ENCODE peak calls at places on chromosomes 6 and 20, in seven cellular contexts. One of them, this sample, is unnamed.

GRCh38 chr6:82237013-82237412 is 10.5 kb downstream of the IBTK start:
- DNase-seq in lung: no peak
- DNase-seq in IMR-90: no peak
- DNase-seq in WTC11: no peak
- DNase-seq in NB4: no peak
- DNase-seq in coronary artery: no peak
- DNase-seq in neural crest cell: no peak
- DNase-seq in this sample: no peak

GRCh38 chr6:98272061-98272460 is 562.3 kb upstream of the POU3F2 start:
- DNase-seq in lung: no peak
- DNase-seq in WTC11: no peak
- DNase-seq in IMR-90: no peak
- DNase-seq in coronary artery: no peak
- DNase-seq in neural crest cell: no peak
- DNase-seq in NB4: no peak
- DNase-seq in this sample: no peak

GRCh38 chr20:47389867-47390347 is 33.4 kb upstream of the ZMYND8 start:
- DNase-seq in NB4: peak
- DNase-seq in lung: no peak
- DNase-seq in coronary artery: no peak
- DNase-seq in neural crest cell: no peak
- DNase-seq in WTC11: no peak
- DNase-seq in IMR-90: peak
- DNase-seq in this sample: no peak

GRCh38 chr6:129641344-129641743 is 68.6 kb downstream of the ARHGAP18 start:
- DNase-seq in WTC11: no peak
- DNase-seq in coronary artery: no peak
- DNase-seq in IMR-90: peak
- DNase-seq in lung: no peak
- DNase-seq in NB4: no peak
- DNase-seq in neural crest cell: no peak
- DNase-seq in this sample: no peak

GRCh38 chr6:36650848-36651247 is 27.7 kb upstream of the CDKN1A start:
- DNase-seq in WTC11: no peak
- DNase-seq in lung: no peak
- DNase-seq in neural crest cell: no peak
- DNase-seq in NB4: peak
- DNase-seq in IMR-90: no peak
- DNase-seq in coronary artery: no peak
- DNase-seq in this sample: no peak

GRCh38 chr20:5608448-5609161 is 141.6 kb upstream of the SHLD1 start:
- DNase-seq in IMR-90: peak
- DNase-seq in lung: no peak
- DNase-seq in neural crest cell: no peak
- DNase-seq in NB4: peak
- DNase-seq in WTC11: no peak
- DNase-seq in coronary artery: no peak
- DNase-seq in this sample: no peak

GRCh38 chr20:59835448-59836395 is 97.7 kb downstream of the SYCP2 start:
- DNase-seq in neural crest cell: peak
- DNase-seq in coronary artery: no peak
- DNase-seq in IMR-90: peak
- DNase-seq in WTC11: peak
- DNase-seq in NB4: no peak
- DNase-seq in lung: peak
- DNase-seq in this sample: peak

GRCh38 chr20:12180107-12180661 is 262.5 kb downstream of the BTBD3 start:
- DNase-seq in IMR-90: no peak
- DNase-seq in neural crest cell: no peak
- DNase-seq in NB4: no peak
- DNase-seq in WTC11: no peak
- DNase-seq in lung: no peak
- DNase-seq in coronary artery: no peak
- DNase-seq in this sample: no peak

GRCh38 chr20:11267131-11267761 is 593.4 kb upstream of the JAG1 start:
- DNase-seq in neural crest cell: no peak
- DNase-seq in IMR-90: peak
- DNase-seq in WTC11: no peak
- DNase-seq in lung: peak
- DNase-seq in coronary artery: peak
- DNase-seq in NB4: peak
- DNase-seq in this sample: peak

GRCh38 chr20:11496382-11496781 is 421.3 kb upstream of the BTBD3 start:
- DNase-seq in coronary artery: no peak
- DNase-seq in NB4: no peak
- DNase-seq in lung: no peak
- DNase-seq in IMR-90: peak
- DNase-seq in WTC11: no peak
- DNase-seq in neural crest cell: no peak
- DNase-seq in this sample: peak

GRCh38 chr20:45998761-45999160 is 9.9 kb upstream of the MMP9 start:
- DNase-seq in neural crest cell: no peak
- DNase-seq in coronary artery: no peak
- DNase-seq in NB4: peak
- DNase-seq in WTC11: no peak
- DNase-seq in IMR-90: no peak
- DNase-seq in lung: no peak
- DNase-seq in this sample: no peak

GRCh38 chr6:116057766-116058165 is 2.9 kb downstream of the FRK start:
- DNase-seq in lung: no peak
- DNase-seq in NB4: no peak
- DNase-seq in coronary artery: no peak
- DNase-seq in IMR-90: no peak
- DNase-seq in neural crest cell: no peak
- DNase-seq in WTC11: no peak
- DNase-seq in this sample: no peak

DNA sequence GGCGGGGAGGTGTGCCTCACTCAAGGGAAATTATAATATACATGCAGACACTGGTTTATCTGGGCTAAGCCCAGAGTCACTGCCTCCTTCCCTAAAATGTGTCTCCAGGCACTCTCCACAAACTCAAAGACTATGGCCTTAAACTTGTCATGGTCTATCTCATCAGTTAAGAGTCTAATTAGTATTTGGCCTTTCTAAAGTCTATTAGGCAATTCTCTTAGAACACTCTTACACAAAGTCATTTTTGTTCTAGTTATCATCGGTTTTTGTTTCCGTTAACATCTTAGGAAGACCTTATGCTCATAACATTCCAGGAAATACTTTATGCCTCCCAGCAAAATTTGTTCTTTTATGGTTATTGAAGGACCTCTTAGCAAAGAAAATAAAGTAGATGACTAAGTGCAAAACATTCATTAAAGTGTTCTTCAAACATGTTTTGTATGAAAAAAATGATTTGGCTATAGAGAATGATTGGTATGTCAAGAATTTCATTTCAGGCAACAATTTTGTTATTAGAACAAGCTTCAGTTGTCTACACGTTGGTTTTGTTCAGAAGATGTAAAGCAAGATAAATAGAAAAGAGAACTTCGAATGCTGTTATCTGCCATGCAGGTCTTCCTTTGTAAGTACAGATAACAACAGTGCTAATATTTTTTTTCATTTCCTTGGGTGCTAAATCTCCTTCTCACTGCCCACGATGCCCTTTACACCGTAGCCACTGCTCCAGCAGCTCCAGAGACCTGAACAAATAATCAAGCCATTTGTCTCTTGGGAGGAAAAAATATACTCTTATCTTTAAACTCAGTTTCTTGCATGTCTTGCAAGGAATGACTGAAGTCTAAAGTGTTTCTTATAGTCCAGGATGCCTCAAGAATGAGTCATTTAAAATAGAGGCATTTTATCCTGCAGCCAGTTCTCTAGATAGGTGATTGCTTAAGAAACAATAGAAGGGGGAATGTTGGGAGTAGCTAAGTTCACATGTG is 170.4 kb downstream of the HTR1B start:
- DNase-seq in lung: no peak
- DNase-seq in coronary artery: no peak
- DNase-seq in IMR-90: peak
- DNase-seq in WTC11: no peak
- DNase-seq in NB4: no peak
- DNase-seq in neural crest cell: no peak
- DNase-seq in this sample: peak
- TF ChIP-seq CTCF in lung: no peak
- TF ChIP-seq CTCF in coronary artery: no peak
- TF ChIP-seq CTCF in IMR-90: no peak
- TF ChIP-seq CTCF in WTC11: no peak
- TF ChIP-seq CTCF in NB4: no peak
- TF ChIP-seq CTCF in neural crest cell: no peak
- TF ChIP-seq CTCF in this sample: no peak

GRCh38 chr6:70103798-70104197 is 199.1 kb downstream of the COL9A1 start:
- DNase-seq in coronary artery: no peak
- DNase-seq in lung: no peak
- DNase-seq in WTC11: peak
- DNase-seq in NB4: peak
- DNase-seq in neural crest cell: no peak
- DNase-seq in IMR-90: no peak
- DNase-seq in this sample: no peak

GRCh38 chr6:70112686-70113570 is 190.0 kb downstream of the COL9A1 start:
- DNase-seq in WTC11: no peak
- DNase-seq in IMR-90: no peak
- DNase-seq in lung: no peak
- DNase-seq in NB4: no peak
- DNase-seq in coronary artery: no peak
- DNase-seq in neural crest cell: no peak
- DNase-seq in this sample: no peak

GRCh38 chr6:70110128-70111022 is 192.5 kb downstream of the COL9A1 start:
- DNase-seq in lung: no peak
- DNase-seq in NB4: no peak
- DNase-seq in coronary artery: no peak
- DNase-seq in neural crest cell: no peak
- DNase-seq in WTC11: no peak
- DNase-seq in IMR-90: peak
- DNase-seq in this sample: no peak

GRCh38 chr6:70111737-70112136 is 191.1 kb downstream of the COL9A1 start:
- DNase-seq in NB4: no peak
- DNase-seq in lung: no peak
- DNase-seq in neural crest cell: no peak
- DNase-seq in IMR-90: no peak
- DNase-seq in coronary artery: no peak
- DNase-seq in WTC11: no peak
- DNase-seq in this sample: no peak

GRCh38 chr6:70108230-70108629 is 194.7 kb downstream of the COL9A1 start:
- DNase-seq in NB4: peak
- DNase-seq in coronary artery: no peak
- DNase-seq in WTC11: no peak
- DNase-seq in lung: no peak
- DNase-seq in IMR-90: peak
- DNase-seq in neural crest cell: peak
- DNase-seq in this sample: no peak
- TF ChIP-seq CTCF in NB4: peak
- TF ChIP-seq CTCF in coronary artery: peak
- TF ChIP-seq CTCF in WTC11: peak
- TF ChIP-seq CTCF in lung: no peak
- TF ChIP-seq CTCF in IMR-90: peak
- TF ChIP-seq CTCF in neural crest cell: peak
- TF ChIP-seq CTCF in this sample: peak

DNA sequence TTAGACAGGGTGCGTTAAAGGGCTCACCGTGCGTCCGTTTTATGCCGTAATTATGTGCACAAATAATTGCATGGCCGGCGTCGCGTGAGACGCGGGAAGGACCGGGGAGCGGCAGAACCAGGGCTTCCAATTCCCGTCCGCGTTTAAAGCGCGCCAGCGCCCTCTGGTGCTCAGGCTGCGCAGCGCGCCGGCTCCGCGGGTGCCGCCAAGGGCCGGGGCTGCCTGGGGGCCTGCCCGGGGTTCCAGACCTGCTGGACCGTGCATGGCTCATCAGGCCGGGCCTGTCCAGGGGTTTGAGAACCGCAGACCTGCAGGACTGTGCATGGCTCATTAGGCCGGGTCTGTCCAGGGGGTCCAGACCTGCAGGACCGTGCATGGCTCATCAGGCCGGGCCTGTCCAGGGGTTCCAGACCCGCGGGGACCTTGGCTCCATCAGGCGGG is 369.0 kb downstream of the THBS2 start:
- DNase-seq in neural crest cell: peak
- DNase-seq in lung: peak
- DNase-seq in NB4: peak
- DNase-seq in coronary artery: no peak
- DNase-seq in IMR-90: peak
- DNase-seq in WTC11: peak
- DNase-seq in this sample: no peak
- TF ChIP-seq CTCF in neural crest cell: peak
- TF ChIP-seq CTCF in lung: peak
- TF ChIP-seq CTCF in NB4: peak
- TF ChIP-seq CTCF in coronary artery: peak
- TF ChIP-seq CTCF in IMR-90: peak
- TF ChIP-seq CTCF in WTC11: peak
- TF ChIP-seq CTCF in this sample: peak

GRCh38 chr6:166156942-166157341 is 10.7 kb downstream of the TBXT start:
- DNase-seq in WTC11: no peak
- DNase-seq in coronary artery: no peak
- DNase-seq in IMR-90: peak
- DNase-seq in lung: no peak
- DNase-seq in neural crest cell: no peak
- DNase-seq in NB4: peak
- DNase-seq in this sample: no peak
- TF ChIP-seq CTCF in WTC11: peak
- TF ChIP-seq CTCF in coronary artery: no peak
- TF ChIP-seq CTCF in IMR-90: no peak
- TF ChIP-seq CTCF in lung: no peak
- TF ChIP-seq CTCF in neural crest cell: peak
- TF ChIP-seq CTCF in NB4: peak
- TF ChIP-seq CTCF in this sample: peak

DNA sequence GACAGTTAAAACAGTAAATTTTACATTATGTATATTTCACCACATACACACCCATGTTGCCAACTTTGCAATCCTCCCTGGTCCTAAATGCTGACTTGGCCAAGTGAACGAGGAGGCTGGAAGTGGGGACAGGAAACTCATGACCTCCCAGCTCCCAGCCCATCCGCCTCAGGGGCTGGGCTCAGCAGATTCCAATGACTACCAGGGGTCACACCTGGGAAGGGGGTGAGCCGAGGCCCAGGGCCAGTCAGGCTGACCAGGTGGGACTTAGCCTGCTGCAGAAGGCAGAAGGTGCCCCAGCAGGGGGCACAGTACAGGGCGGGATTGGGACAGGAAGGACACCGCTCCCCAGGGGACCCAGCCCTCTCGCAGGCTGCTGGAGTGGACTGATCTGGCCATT is 2.4 kb downstream of the SIGLEC1 start:
- DNase-seq in coronary artery: no peak
- DNase-seq in neural crest cell: no peak
- DNase-seq in WTC11: no peak
- DNase-seq in IMR-90: no peak
- DNase-seq in NB4: peak
- DNase-seq in lung: no peak
- DNase-seq in this sample: no peak
- TF ChIP-seq CTCF in coronary artery: no peak
- TF ChIP-seq CTCF in neural crest cell: no peak
- TF ChIP-seq CTCF in WTC11: no peak
- TF ChIP-seq CTCF in IMR-90: no peak
- TF ChIP-seq CTCF in NB4: peak
- TF ChIP-seq CTCF in lung: no peak
- TF ChIP-seq CTCF in this sample: no peak

DNA sequence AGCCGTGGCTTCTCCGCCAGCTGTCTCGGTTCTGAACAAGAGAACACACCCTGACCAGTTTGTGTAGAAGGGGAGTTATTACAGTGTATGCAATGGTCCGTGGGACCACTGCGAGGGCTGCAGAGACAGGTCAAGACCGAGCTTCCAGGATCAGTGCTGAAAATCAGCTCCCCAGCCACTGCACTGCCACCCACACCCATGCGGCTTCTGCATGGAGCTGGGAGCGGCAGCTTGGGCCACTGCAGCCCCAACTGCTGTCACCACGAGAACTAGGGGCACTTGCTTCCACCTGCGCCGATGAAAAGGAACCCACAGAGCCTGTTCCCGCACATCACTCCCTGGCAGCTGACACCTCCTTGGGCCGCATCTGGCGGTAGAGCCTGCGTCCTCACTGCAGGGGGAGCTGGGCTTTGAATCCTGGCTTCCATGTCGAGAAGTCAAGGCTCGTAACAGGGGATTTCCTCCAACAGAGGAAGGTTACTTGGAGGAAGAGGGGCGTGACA is 56.2 kb downstream of the TMEM242 start:
- DNase-seq in NB4: no peak
- DNase-seq in lung: no peak
- DNase-seq in coronary artery: no peak
- DNase-seq in IMR-90: no peak
- DNase-seq in neural crest cell: no peak
- DNase-seq in WTC11: peak
- DNase-seq in this sample: no peak
- TF ChIP-seq CTCF in NB4: no peak
- TF ChIP-seq CTCF in lung: no peak
- TF ChIP-seq CTCF in coronary artery: no peak
- TF ChIP-seq CTCF in IMR-90: no peak
- TF ChIP-seq CTCF in neural crest cell: no peak
- TF ChIP-seq CTCF in WTC11: no peak
- TF ChIP-seq CTCF in this sample: no peak

This sample was measured in kidney epithelial cell.